ENCODE peak calls at places on chromosome X, in four cellular contexts. One of them, this sample, is unnamed.

GRCh38 chrX:63475200-63475599 is 124.1 kb upstream of the SPIN4 start:
- DNase-seq in mesendoderm: peak
- DNase-seq in NCI-H1092: no peak
- DNase-seq in GM04504: no peak
- DNase-seq in this sample: no peak

GRCh38 chrX:149003863-149004660 is 501.0 kb downstream of the IDS start:
- DNase-seq in mesendoderm: peak
- DNase-seq in NCI-H1092: no peak
- DNase-seq in GM04504: no peak
- DNase-seq in this sample: no peak

GRCh38 chrX:153909024-153909979 is 4.8 kb downstream of the AVPR2 start:
- DNase-seq in mesendoderm: peak
- DNase-seq in NCI-H1092: no peak
- DNase-seq in GM04504: no peak
- DNase-seq in this sample: no peak

GRCh38 chrX:111447298-111447697 is 35.3 kb upstream of the DCX start:
- DNase-seq in mesendoderm: peak
- DNase-seq in NCI-H1092: peak
- DNase-seq in GM04504: no peak
- DNase-seq in this sample: peak

GRCh38 chrX:68018248-68019203 is 414.8 kb downstream of the OPHN1 start:
- DNase-seq in mesendoderm: peak
- DNase-seq in NCI-H1092: peak
- DNase-seq in GM04504: peak
- DNase-seq in this sample: no peak

GRCh38 chrX:48540015-48540350 is 469 bp downstream of the TBC1D25 start:
- DNase-seq in mesendoderm: no peak
- DNase-seq in NCI-H1092: peak
- DNase-seq in GM04504: no peak
- DNase-seq in this sample: peak

GRCh38 chrX:22538581-22538980 is 265.9 kb downstream of the CBLL2 start:
- DNase-seq in mesendoderm: peak
- DNase-seq in NCI-H1092: no peak
- DNase-seq in GM04504: no peak
- DNase-seq in this sample: no peak

GRCh38 chrX:13164611-13165010 is 120.2 kb upstream of the FAM9C start:
- DNase-seq in mesendoderm: peak
- DNase-seq in NCI-H1092: no peak
- DNase-seq in GM04504: no peak
- DNase-seq in this sample: no peak

GRCh38 chrX:19846995-19847790 is 40.2 kb downstream of the SH3KBP1 start:
- DNase-seq in mesendoderm: peak
- DNase-seq in NCI-H1092: no peak
- DNase-seq in GM04504: peak
- DNase-seq in this sample: no peak

GRCh38 chrX:153973127-153974002 is 811 bp downstream of the TMEM187 start:
- DNase-seq in mesendoderm: no peak
- DNase-seq in NCI-H1092: peak
- DNase-seq in GM04504: no peak
- DNase-seq in this sample: no peak

GRCh38 chrX:85503258-85504158 is 124.0 kb upstream of the POF1B start:
- DNase-seq in mesendoderm: peak
- DNase-seq in NCI-H1092: no peak
- DNase-seq in GM04504: no peak
- DNase-seq in this sample: no peak

GRCh38 chrX:82541822-82542221 is 966.3 kb upstream of the POU3F4 start:
- DNase-seq in mesendoderm: no peak
- DNase-seq in NCI-H1092: no peak
- DNase-seq in GM04504: no peak
- DNase-seq in this sample: no peak

GRCh38 chrX:68498044-68498507 is 775 bp upstream of the YIPF6 start:
- DNase-seq in mesendoderm: peak
- DNase-seq in NCI-H1092: no peak
- DNase-seq in GM04504: no peak
- DNase-seq in this sample: no peak

This sample was measured in Ammon's horn.